ENCODE peak calls at places on chromosomes 2 and 18, in seven cellular contexts. M is mucosa of descending colon; A is Karpas-422; P is endothelial cell; O is naive thymus-derived CD8-positive, alpha-beta T cell; G is activated CD4-positive, CD25-positive, alpha-beta regulatory T cell treated with anti-CD3 and anti-CD28 coated beads, Interleukin-2, amount 50 U/mL, for 16 hours; B is GM12865. K is an unnamed sample.
A peak's percentile ranks its signal among the peaks of the same experiment; 100 is the strongest.

GRCh38 chr2:99337931-99338580 is 867 bp downstream of the EIF5B start:
- DNase-seq in G (no peak), A (peak; percentile 70), B (peak; percentile 59), O (peak; percentile 25), M (no peak), P (no peak), K (no peak)

GRCh38 chr18:23800902-23801301 is 111.6 kb downstream of the LAMA3 start:
- DNase-seq in O (no peak), M (no peak), G (no peak), A (no peak), P (no peak), B (no peak), K (no peak)

GRCh38 chr18:32735781-32736180 is 37.0 kb downstream of the KLHL14 start:
- DNase-seq in M (no peak), A (no peak), O (no peak), P (no peak), B (no peak), G (no peak), K (no peak)

GRCh38 chr18:37486848-37487247 is 78.8 kb downstream of the CELF4 start:
- DNase-seq in O (no peak), G (no peak), P (no peak), A (no peak), M (no peak), B (no peak), K (no peak)

GRCh38 chr2:26640781-26641564 is at the start of gene CIB4:
- DNase-seq in B (no peak), P (no peak), G (no peak), A (no peak), O (no peak), M (no peak), K (no peak)

GRCh38 chr18:10197097-10197496 is 257.3 kb upstream of the APCDD1 start:
- DNase-seq in M (no peak), A (no peak), P (no peak), O (no peak), G (no peak), B (no peak), K (no peak)

GRCh38 chr2:199309411-199309810 is 148.3 kb downstream of the SATB2 start:
- DNase-seq in B (no peak), A (no peak), P (no peak), M (no peak), O (no peak), G (no peak), K (no peak)

GRCh38 chr2:233436691-233437438 is 82.6 kb downstream of the DGKD start:
- DNase-seq in G (no peak), P (no peak), B (peak; percentile 37), M (no peak), A (no peak), O (no peak), K (no peak)

GRCh38 chr2:129741623-129742022 is 237.8 kb upstream of the RAB6C start:
- DNase-seq in B (no peak), M (no peak), P (no peak), G (no peak), O (no peak), A (no peak), K (no peak)

GRCh38 chr2:181262782-181263181 is 194.4 kb upstream of the ITGA4 start:
- DNase-seq in G (no peak), P (no peak), M (no peak), A (no peak), B (no peak), O (no peak), K (no peak)

GRCh38 chr2:212940816-212941215 is 210.6 kb downstream of the IKZF2 start:
- DNase-seq in B (no peak), M (no peak), G (no peak), O (no peak), P (no peak), A (no peak), K (no peak)

GRCh38 chr18:80023173-80023572 is 11.1 kb upstream of the RBFA start:
- DNase-seq in O (no peak), A (peak; percentile 79), P (no peak), G (no peak), B (no peak), M (no peak), K (no peak)

GRCh38 chr2:227161947-227162346 is 2.1 kb downstream of the COL4A4 start:
- DNase-seq in M (no peak), A (no peak), G (no peak), P (no peak), O (no peak), B (no peak), K (no peak)

GRCh38 chr2:169709335-169709734 is 15.1 kb downstream of the PHOSPHO2 start:
- DNase-seq in G (no peak), O (no peak), A (no peak), P (no peak), M (no peak), B (no peak), K (no peak)

GRCh38 chr2:151052850-151053660 is 208.6 kb downstream of the RBM43 start:
- DNase-seq in G (no peak), O (no peak), P (no peak), A (no peak), M (no peak), B (no peak), K (no peak)

GRCh38 chr2:150138587-150138986 is 348.9 kb downstream of the RND3 start:
- DNase-seq in O (no peak), M (no peak), G (no peak), P (no peak), A (no peak), B (no peak), K (no peak)

GRCh38 chr2:41706261-41706660 is 341.6 kb upstream of the PKDCC start:
- DNase-seq in A (no peak), G (no peak), B (no peak), M (no peak), O (no peak), P (no peak), K (no peak)

GRCh38 chr2:202290970-202291369 is 25.4 kb downstream of the NOP58 start:
- DNase-seq in G (no peak), B (no peak), P (no peak), O (no peak), A (no peak), M (no peak), K (no peak)

GRCh38 chr2:170525566-170525900 is 189.6 kb upstream of the SP5 start:
- DNase-seq in G (no peak), P (no peak), B (no peak), M (no peak), O (no peak), A (no peak), K (no peak)

GRCh38 chr2:170930132-170931109 is 1.4 kb downstream of the GORASP2 start:
- DNase-seq in M (no peak), G (peak; percentile 37), B (peak; percentile 88), P (peak; percentile 9), O (peak; percentile 60), A (peak; percentile 85), K (no peak)

GRCh38 chr2:72271766-72272615 is 124.3 kb upstream of the CYP26B1 start:
- DNase-seq in P (no peak), G (no peak), A (no peak), M (no peak), O (no peak), B (no peak), K (no peak)

GRCh38 chr18:36819621-36820020 is 9.2 kb downstream of the TPGS2 start:
- DNase-seq in O (no peak), G (no peak), B (no peak), M (no peak), A (no peak), P (no peak), K (no peak)

GRCh38 chr18:24982831-24983230 is 369.1 kb downstream of the ZNF521 start:
- DNase-seq in B (no peak), O (no peak), A (no peak), G (no peak), M (no peak), P (no peak), K (no peak)

GRCh38 chr2:67917332-67918054 is 145.3 kb downstream of the C1D start:
- DNase-seq in A (no peak), P (no peak), B (no peak), G (no peak), O (no peak), M (no peak), K (no peak)

GRCh38 chr2:69827796-69828540 is 1.5 kb upstream of the GMCL1 start:
- DNase-seq in B (no peak), M (no peak), A (no peak), G (no peak), O (no peak), P (no peak), K (no peak)

GRCh38 chr2:159459279-159459678 is 157.1 kb downstream of the BAZ2B start:
- DNase-seq in A (no peak), G (no peak), P (no peak), O (no peak), M (no peak), B (no peak), K (no peak)

GRCh38 chr2:11128258-11128951 is 26.9 kb upstream of the SLC66A3 start:
- DNase-seq in B (no peak), G (no peak), M (no peak), A (no peak), O (no peak), P (no peak), K (no peak)

GRCh38 chr2:189876271-189876670 is 92.0 kb downstream of the PMS1 start:
- DNase-seq in M (no peak), A (no peak), O (no peak), G (no peak), P (no peak), B (no peak), K (no peak)

GRCh38 chr2:221364672-221365071 is 207.4 kb downstream of the EPHA4 start:
- DNase-seq in G (no peak), P (no peak), A (no peak), O (no peak), M (no peak), B (no peak), K (no peak)

GRCh38 chr2:217978536-217979150 is 24.2 kb downstream of the TNS1 start:
- DNase-seq in M (no peak), O (no peak), G (no peak), B (no peak), A (no peak), P (no peak), K (no peak)